ENCODE peak calls at places on chromosomes 5 and 9, in seven cellular contexts. L is cardiac muscle cell, T is M059J, X is 8988T, Y is NCI-H187 treated with DMSO at 0.1 percent for 48 hours, O is GM13977, A is natural killer cell. H is an unnamed sample.

GRCh38 chr9:134278974-134279640 is 47.1 kb upstream of the RXRA start:
- DNase-seq in L (no peak), T (no peak), X (no peak), Y (no peak), O (no peak), A (no peak), H (no peak)

GRCh38 chr5:148443998-148444397 is 60.2 kb downstream of the FBXO38 start:
- DNase-seq in L (peak), T (peak), X (no peak), Y (no peak), O (peak), A (no peak), H (no peak)

GRCh38 chr5:167573274-167574127 is 717.9 kb upstream of the WWC1 start:
- DNase-seq in L (peak), T (peak), X (no peak), Y (no peak), O (no peak), A (no peak), H (no peak)

GRCh38 chr5:88396126-88396525 is 127.5 kb upstream of the TMEM161B start:
- DNase-seq in L (no peak), T (peak), X (no peak), Y (no peak), O (no peak), A (no peak), H (no peak)

GRCh38 chr5:10452768-10453331 is 11.2 kb downstream of the ROPN1L start:
- DNase-seq in L (peak), T (peak), X (peak), Y (peak), O (peak), A (peak), H (no peak)

GRCh38 chr5:134018154-134018985 is 13.6 kb upstream of the VDAC1 start:
- DNase-seq in L (peak), T (peak), X (no peak), Y (no peak), O (no peak), A (no peak), H (peak)

GRCh38 chr5:91787718-91788117 is 404.6 kb upstream of the ARRDC3 start:
- DNase-seq in L (no peak), T (peak), X (no peak), Y (no peak), O (no peak), A (no peak), H (no peak)

GRCh38 chr5:178257650-178258049 is 25.0 kb upstream of the PHYKPL start:
- DNase-seq in L (no peak), T (no peak), X (no peak), Y (no peak), O (no peak), A (no peak), H (no peak)

GRCh38 chr9:109588415-109588814 is 90.3 kb upstream of the PTPN3 start:
- DNase-seq in L (no peak), T (no peak), X (no peak), Y (no peak), O (no peak), A (no peak), H (no peak)

GRCh38 chr5:40437452-40437861 is 242.3 kb upstream of the PTGER4 start:
- DNase-seq in L (peak), T (peak), X (no peak), Y (no peak), O (peak), A (no peak), H (no peak)

GRCh38 chr5:149932445-149933350 is 11.9 kb downstream of the PDE6A start:
- DNase-seq in L (no peak), T (peak), X (no peak), Y (no peak), O (no peak), A (no peak), H (no peak)

GRCh38 chr5:41368158-41368557 is 142.2 kb downstream of the PLCXD3 start:
- DNase-seq in L (peak), T (no peak), X (no peak), Y (no peak), O (no peak), A (no peak), H (no peak)

GRCh38 chr5:32000726-32001125 is 173.4 kb downstream of the GOLPH3 start:
- DNase-seq in L (no peak), T (no peak), X (no peak), Y (no peak), O (no peak), A (no peak), H (no peak)

GRCh38 chr5:76724871-76725270 is 8.9 kb downstream of the F2R start:
- DNase-seq in L (no peak), T (peak), X (no peak), Y (no peak), O (no peak), A (no peak), H (no peak)

GRCh38 chr5:103111458-103111857 is 8.5 kb downstream of the GIN1 start:
- DNase-seq in L (no peak), T (no peak), X (no peak), Y (no peak), O (no peak), A (no peak), H (no peak)

GRCh38 chr5:179616002-179616594 is 7.4 kb downstream of the HNRNPH1 start:
- DNase-seq in L (no peak), T (no peak), X (no peak), Y (no peak), O (no peak), A (no peak), H (peak)

GRCh38 chr9:121720311-121720991 is 69.0 kb downstream of the DAB2IP start:
- DNase-seq in L (no peak), T (peak), X (no peak), Y (no peak), O (no peak), A (no peak), H (no peak)

H was measured in aorta.